ENCODE peak calls at places on chromosomes 4 and X, in seven cellular contexts. One of them, this sample, is unnamed.

GRCh38 chr4:76388160-76388908 is 32.6 kb downstream of the CCDC158 start:
- DNase-seq in A549: peak
- DNase-seq in HFF-Myc: no peak
- DNase-seq in activated T-cell treated with anti-CD3 and anti-CD28 coated beads for 48 hours: no peak
- DNase-seq in AG09309: no peak
- DNase-seq in CD4-positive, alpha-beta T cell: no peak
- DNase-seq in amniotic stem cell: no peak
- DNase-seq in this sample: no peak

GRCh38 chr4:170193496-170193895 is 103.7 kb upstream of the AADAT start:
- DNase-seq in A549: no peak
- DNase-seq in HFF-Myc: no peak
- DNase-seq in activated T-cell treated with anti-CD3 and anti-CD28 coated beads for 48 hours: no peak
- DNase-seq in AG09309: no peak
- DNase-seq in CD4-positive, alpha-beta T cell: no peak
- DNase-seq in amniotic stem cell: no peak
- DNase-seq in this sample: no peak

GRCh38 chrX:46703980-46704379 is 54.9 kb downstream of the SLC9A7 start:
- DNase-seq in A549: no peak
- DNase-seq in HFF-Myc: no peak
- DNase-seq in activated T-cell treated with anti-CD3 and anti-CD28 coated beads for 48 hours: no peak
- DNase-seq in AG09309: no peak
- DNase-seq in CD4-positive, alpha-beta T cell: no peak
- DNase-seq in amniotic stem cell: no peak
- DNase-seq in this sample: no peak

GRCh38 chr4:150562751-150563150 is 19.2 kb upstream of the MAB21L2 start:
- DNase-seq in A549: no peak
- DNase-seq in HFF-Myc: no peak
- DNase-seq in activated T-cell treated with anti-CD3 and anti-CD28 coated beads for 48 hours: no peak
- DNase-seq in AG09309: no peak
- DNase-seq in CD4-positive, alpha-beta T cell: no peak
- DNase-seq in amniotic stem cell: no peak
- DNase-seq in this sample: no peak

GRCh38 chr4:42392436-42392835 is 4.9 kb upstream of the SHISA3 start:
- DNase-seq in A549: no peak
- DNase-seq in HFF-Myc: no peak
- DNase-seq in activated T-cell treated with anti-CD3 and anti-CD28 coated beads for 48 hours: no peak
- DNase-seq in AG09309: no peak
- DNase-seq in CD4-positive, alpha-beta T cell: no peak
- DNase-seq in amniotic stem cell: no peak
- DNase-seq in this sample: no peak

GRCh38 chrX:56728752-56729151 is 291 bp upstream of the NBDY start:
- DNase-seq in A549: peak
- DNase-seq in HFF-Myc: no peak
- DNase-seq in activated T-cell treated with anti-CD3 and anti-CD28 coated beads for 48 hours: no peak
- DNase-seq in AG09309: no peak
- DNase-seq in CD4-positive, alpha-beta T cell: no peak
- DNase-seq in amniotic stem cell: no peak
- DNase-seq in this sample: no peak

GRCh38 chrX:154309041-154309775 is 13.6 kb downstream of the TKTL1 start:
- DNase-seq in A549: no peak
- DNase-seq in HFF-Myc: no peak
- DNase-seq in activated T-cell treated with anti-CD3 and anti-CD28 coated beads for 48 hours: no peak
- DNase-seq in AG09309: no peak
- DNase-seq in CD4-positive, alpha-beta T cell: no peak
- DNase-seq in amniotic stem cell: no peak
- DNase-seq in this sample: no peak

GRCh38 chr4:14627038-14627437 is 375.2 kb upstream of the CPEB2 start:
- DNase-seq in A549: no peak
- DNase-seq in HFF-Myc: no peak
- DNase-seq in activated T-cell treated with anti-CD3 and anti-CD28 coated beads for 48 hours: no peak
- DNase-seq in AG09309: no peak
- DNase-seq in CD4-positive, alpha-beta T cell: no peak
- DNase-seq in amniotic stem cell: no peak
- DNase-seq in this sample: no peak

GRCh38 chr4:81747242-81747930 is 275.7 kb upstream of the RASGEF1B start:
- DNase-seq in A549: no peak
- DNase-seq in HFF-Myc: no peak
- DNase-seq in activated T-cell treated with anti-CD3 and anti-CD28 coated beads for 48 hours: no peak
- DNase-seq in AG09309: no peak
- DNase-seq in CD4-positive, alpha-beta T cell: no peak
- DNase-seq in amniotic stem cell: no peak
- DNase-seq in this sample: no peak

GRCh38 chr4:149735796-149736195 is 79.8 kb downstream of the IQCM start:
- DNase-seq in A549: no peak
- DNase-seq in HFF-Myc: no peak
- DNase-seq in activated T-cell treated with anti-CD3 and anti-CD28 coated beads for 48 hours: no peak
- DNase-seq in AG09309: no peak
- DNase-seq in CD4-positive, alpha-beta T cell: no peak
- DNase-seq in amniotic stem cell: no peak
- DNase-seq in this sample: no peak

GRCh38 chrX:106894392-106894909 is 8.7 kb downstream of the RIPPLY1 start:
- DNase-seq in A549: peak
- DNase-seq in HFF-Myc: peak
- DNase-seq in activated T-cell treated with anti-CD3 and anti-CD28 coated beads for 48 hours: peak
- DNase-seq in AG09309: peak
- DNase-seq in CD4-positive, alpha-beta T cell: peak
- DNase-seq in amniotic stem cell: peak
- DNase-seq in this sample: peak

GRCh38 chr4:88022289-88022688 is 14.9 kb downstream of the PKD2 start:
- DNase-seq in A549: no peak
- DNase-seq in HFF-Myc: no peak
- DNase-seq in activated T-cell treated with anti-CD3 and anti-CD28 coated beads for 48 hours: no peak
- DNase-seq in AG09309: no peak
- DNase-seq in CD4-positive, alpha-beta T cell: no peak
- DNase-seq in amniotic stem cell: no peak
- DNase-seq in this sample: no peak

GRCh38 chr4:159860945-159861344 is 758.1 kb downstream of the RAPGEF2 start:
- DNase-seq in A549: no peak
- DNase-seq in HFF-Myc: no peak
- DNase-seq in activated T-cell treated with anti-CD3 and anti-CD28 coated beads for 48 hours: no peak
- DNase-seq in AG09309: no peak
- DNase-seq in CD4-positive, alpha-beta T cell: no peak
- DNase-seq in amniotic stem cell: no peak
- DNase-seq in this sample: no peak

GRCh38 chrX:31228415-31228832 is 156.6 kb upstream of the FTHL17 start:
- DNase-seq in A549: no peak
- DNase-seq in HFF-Myc: peak
- DNase-seq in activated T-cell treated with anti-CD3 and anti-CD28 coated beads for 48 hours: no peak
- DNase-seq in AG09309: peak
- DNase-seq in CD4-positive, alpha-beta T cell: no peak
- DNase-seq in amniotic stem cell: no peak
- DNase-seq in this sample: no peak

GRCh38 chr4:52038109-52038912 is at the start of gene SGCB:
- DNase-seq in A549: peak
- DNase-seq in HFF-Myc: no peak
- DNase-seq in activated T-cell treated with anti-CD3 and anti-CD28 coated beads for 48 hours: peak
- DNase-seq in AG09309: no peak
- DNase-seq in CD4-positive, alpha-beta T cell: peak
- DNase-seq in amniotic stem cell: no peak
- DNase-seq in this sample: peak

GRCh38 chrX:2320089-2320488 is 180.7 kb downstream of the DHRSX start:
- DNase-seq in A549: no peak
- DNase-seq in HFF-Myc: no peak
- DNase-seq in activated T-cell treated with anti-CD3 and anti-CD28 coated beads for 48 hours: no peak
- DNase-seq in AG09309: no peak
- DNase-seq in CD4-positive, alpha-beta T cell: no peak
- DNase-seq in amniotic stem cell: no peak
- DNase-seq in this sample: no peak

GRCh38 chr4:154124539-154125255 is 335.8 kb upstream of the SFRP2 start:
- DNase-seq in A549: no peak
- DNase-seq in HFF-Myc: no peak
- DNase-seq in activated T-cell treated with anti-CD3 and anti-CD28 coated beads for 48 hours: no peak
- DNase-seq in AG09309: peak
- DNase-seq in CD4-positive, alpha-beta T cell: no peak
- DNase-seq in amniotic stem cell: peak
- DNase-seq in this sample: no peak

GRCh38 chrX:15438332-15438731 is 54.1 kb upstream of the VEGFD start:
- DNase-seq in A549: no peak
- DNase-seq in HFF-Myc: no peak
- DNase-seq in activated T-cell treated with anti-CD3 and anti-CD28 coated beads for 48 hours: no peak
- DNase-seq in AG09309: no peak
- DNase-seq in CD4-positive, alpha-beta T cell: no peak
- DNase-seq in amniotic stem cell: no peak
- DNase-seq in this sample: no peak

GRCh38 chr4:106238819-106239420 is 77.1 kb downstream of the TBCK start:
- DNase-seq in A549: peak
- DNase-seq in HFF-Myc: peak
- DNase-seq in activated T-cell treated with anti-CD3 and anti-CD28 coated beads for 48 hours: no peak
- DNase-seq in AG09309: peak
- DNase-seq in CD4-positive, alpha-beta T cell: no peak
- DNase-seq in amniotic stem cell: peak
- DNase-seq in this sample: no peak

GRCh38 chr4:86493460-86493859 is 100.7 kb upstream of the PTPN13 start:
- DNase-seq in A549: no peak
- DNase-seq in HFF-Myc: no peak
- DNase-seq in activated T-cell treated with anti-CD3 and anti-CD28 coated beads for 48 hours: no peak
- DNase-seq in AG09309: peak
- DNase-seq in CD4-positive, alpha-beta T cell: no peak
- DNase-seq in amniotic stem cell: no peak
- DNase-seq in this sample: no peak

GRCh38 chr4:149218672-149219071 is 597.0 kb downstream of the IQCM start:
- DNase-seq in A549: no peak
- DNase-seq in HFF-Myc: no peak
- DNase-seq in activated T-cell treated with anti-CD3 and anti-CD28 coated beads for 48 hours: no peak
- DNase-seq in AG09309: no peak
- DNase-seq in CD4-positive, alpha-beta T cell: no peak
- DNase-seq in amniotic stem cell: no peak
- DNase-seq in this sample: no peak

GRCh38 chr4:151031831-151032605 is 16.9 kb upstream of the LRBA start:
- DNase-seq in A549: peak
- DNase-seq in HFF-Myc: no peak
- DNase-seq in activated T-cell treated with anti-CD3 and anti-CD28 coated beads for 48 hours: no peak
- DNase-seq in AG09309: no peak
- DNase-seq in CD4-positive, alpha-beta T cell: no peak
- DNase-seq in amniotic stem cell: no peak
- DNase-seq in this sample: no peak

GRCh38 chr4:3802571-3803474 is 36.6 kb downstream of the ADRA2C start:
- DNase-seq in A549: no peak
- DNase-seq in HFF-Myc: no peak
- DNase-seq in activated T-cell treated with anti-CD3 and anti-CD28 coated beads for 48 hours: no peak
- DNase-seq in AG09309: no peak
- DNase-seq in CD4-positive, alpha-beta T cell: no peak
- DNase-seq in amniotic stem cell: no peak
- DNase-seq in this sample: no peak

GRCh38 chr4:123547818-123548200 is 151.2 kb downstream of the SPRY1 start:
- DNase-seq in A549: no peak
- DNase-seq in HFF-Myc: no peak
- DNase-seq in activated T-cell treated with anti-CD3 and anti-CD28 coated beads for 48 hours: no peak
- DNase-seq in AG09309: no peak
- DNase-seq in CD4-positive, alpha-beta T cell: no peak
- DNase-seq in amniotic stem cell: no peak
- DNase-seq in this sample: no peak

GRCh38 chr4:89995006-89995405 is 100.4 kb downstream of the MMRN1 start:
- DNase-seq in A549: no peak
- DNase-seq in HFF-Myc: no peak
- DNase-seq in activated T-cell treated with anti-CD3 and anti-CD28 coated beads for 48 hours: no peak
- DNase-seq in AG09309: no peak
- DNase-seq in CD4-positive, alpha-beta T cell: no peak
- DNase-seq in amniotic stem cell: no peak
- DNase-seq in this sample: no peak

GRCh38 chrX:130253916-130254315 is 14.8 kb downstream of the ZNF280C start:
- DNase-seq in A549: no peak
- DNase-seq in HFF-Myc: no peak
- DNase-seq in activated T-cell treated with anti-CD3 and anti-CD28 coated beads for 48 hours: no peak
- DNase-seq in AG09309: no peak
- DNase-seq in CD4-positive, alpha-beta T cell: no peak
- DNase-seq in amniotic stem cell: no peak
- DNase-seq in this sample: no peak

GRCh38 chrX:71154196-71154595 is 9.6 kb downstream of the NLGN3 start:
- DNase-seq in A549: no peak
- DNase-seq in HFF-Myc: no peak
- DNase-seq in activated T-cell treated with anti-CD3 and anti-CD28 coated beads for 48 hours: no peak
- DNase-seq in AG09309: no peak
- DNase-seq in CD4-positive, alpha-beta T cell: no peak
- DNase-seq in amniotic stem cell: no peak
- DNase-seq in this sample: no peak

GRCh38 chrX:15600745-15601144 is at the start of gene ACE2:
- DNase-seq in A549: no peak
- DNase-seq in HFF-Myc: no peak
- DNase-seq in activated T-cell treated with anti-CD3 and anti-CD28 coated beads for 48 hours: no peak
- DNase-seq in AG09309: no peak
- DNase-seq in CD4-positive, alpha-beta T cell: no peak
- DNase-seq in amniotic stem cell: no peak
- DNase-seq in this sample: no peak

GRCh38 chr4:52606766-52607165 is 52.3 kb downstream of the USP46 start:
- DNase-seq in A549: no peak
- DNase-seq in HFF-Myc: no peak
- DNase-seq in activated T-cell treated with anti-CD3 and anti-CD28 coated beads for 48 hours: no peak
- DNase-seq in AG09309: no peak
- DNase-seq in CD4-positive, alpha-beta T cell: no peak
- DNase-seq in amniotic stem cell: no peak
- DNase-seq in this sample: no peak

GRCh38 chrX:129980540-129981206 is 1.8 kb upstream of the BCORL1 start:
- DNase-seq in A549: peak
- DNase-seq in HFF-Myc: no peak
- DNase-seq in activated T-cell treated with anti-CD3 and anti-CD28 coated beads for 48 hours: no peak
- DNase-seq in AG09309: no peak
- DNase-seq in CD4-positive, alpha-beta T cell: no peak
- DNase-seq in amniotic stem cell: no peak
- DNase-seq in this sample: no peak

GRCh38 chr4:24896977-24897376 is 15.9 kb downstream of the CCDC149 start:
- DNase-seq in A549: no peak
- DNase-seq in HFF-Myc: no peak
- DNase-seq in activated T-cell treated with anti-CD3 and anti-CD28 coated beads for 48 hours: no peak
- DNase-seq in AG09309: no peak
- DNase-seq in CD4-positive, alpha-beta T cell: no peak
- DNase-seq in amniotic stem cell: no peak
- DNase-seq in this sample: no peak

GRCh38 chrX:86946569-86946968 is 571.0 kb upstream of the KLHL4 start:
- DNase-seq in A549: peak
- DNase-seq in HFF-Myc: no peak
- DNase-seq in activated T-cell treated with anti-CD3 and anti-CD28 coated beads for 48 hours: no peak
- DNase-seq in AG09309: no peak
- DNase-seq in CD4-positive, alpha-beta T cell: no peak
- DNase-seq in amniotic stem cell: no peak
- DNase-seq in this sample: peak

GRCh38 chr4:157854819-157855218 is 318.0 kb downstream of the GASK1B start:
- DNase-seq in A549: no peak
- DNase-seq in HFF-Myc: no peak
- DNase-seq in activated T-cell treated with anti-CD3 and anti-CD28 coated beads for 48 hours: no peak
- DNase-seq in AG09309: no peak
- DNase-seq in CD4-positive, alpha-beta T cell: no peak
- DNase-seq in amniotic stem cell: no peak
- DNase-seq in this sample: no peak

GRCh38 chr4:111330786-111331185 is 707.9 kb upstream of the PITX2 start:
- DNase-seq in A549: no peak
- DNase-seq in HFF-Myc: no peak
- DNase-seq in activated T-cell treated with anti-CD3 and anti-CD28 coated beads for 48 hours: no peak
- DNase-seq in AG09309: no peak
- DNase-seq in CD4-positive, alpha-beta T cell: no peak
- DNase-seq in amniotic stem cell: no peak
- DNase-seq in this sample: no peak

This sample was measured in NCI-H1694.